ENCODE peak calls at places on chromosomes 16 and 17, in six cellular contexts. U, F, J, D, K and Q are unnamed samples.

GRCh38 chr16:9948933-9949332 is 233.3 kb downstream of the GRIN2A start:
- DNase-seq in U (no peak), D (no peak), F (no peak), J (no peak), K (no peak), Q (no peak)

GRCh38 chr16:85126731-85127662 is 14.7 kb upstream of the CIBAR2 start:
- DNase-seq in D (peak), K (peak), U (no peak), J (no peak), F (no peak), Q (no peak)

GRCh38 chr17:51647873-51648272 is 387.5 kb downstream of the UTP18 start:
- DNase-seq in K (no peak), U (no peak), F (peak), D (no peak), J (no peak), Q (no peak)

GRCh38 chr17:69607162-69607834 is 192.8 kb downstream of the MAP2K6 start:
- DNase-seq in U (peak), F (peak), J (peak), D (peak), K (peak), Q (no peak)

GRCh38 chr16:57685633-57686032 is 9.0 kb upstream of the DRC7 start:
- DNase-seq in F (no peak), D (no peak), K (no peak), U (no peak), J (no peak), Q (no peak)

GRCh38 chr17:61081959-61082358 is 317.7 kb upstream of the TBX2 start:
- DNase-seq in F (no peak), D (no peak), U (no peak), K (no peak), J (no peak), Q (no peak)

GRCh38 chr17:44002141-44002848 is 2.1 kb upstream of the NAGS start:
- DNase-seq in D (peak), K (no peak), J (no peak), F (no peak), U (no peak), Q (no peak)

GRCh38 chr17:14204084-14204483 is 32.6 kb downstream of the CDRT15 start:
- DNase-seq in D (no peak), U (no peak), J (no peak), K (no peak), F (no peak), Q (no peak)

GRCh38 chr16:11670171-11671131 is 2.2 kb downstream of the SNN start:
- DNase-seq in K (no peak), F (no peak), U (no peak), J (no peak), D (no peak), Q (no peak)

GRCh38 chr17:42403150-42403549 is 14.9 kb upstream of the STAT3 start:
- DNase-seq in K (peak), U (no peak), J (no peak), D (no peak), F (no peak), Q (no peak)

GRCh38 chr16:82031116-82032084 is 3.7 kb upstream of the HSD17B2 start:
- DNase-seq in K (peak), D (peak), U (no peak), J (no peak), F (no peak), Q (no peak)

GRCh38 chr16:24980077-24980793 is 34.9 kb downstream of the ARHGAP17 start:
- DNase-seq in J (no peak), K (no peak), U (no peak), D (no peak), F (no peak), Q (no peak)
- H3K27ac ChIP-seq in J (peak), K (no peak), U (peak), D (peak), F (no peak), Q (peak)

GRCh38 chr17:7580631-7581554 is 1.5 kb downstream of the CD68 start:
- DNase-seq in J (peak), K (no peak), U (no peak), D (no peak), F (no peak), Q (no peak)
- H3K4me3 ChIP-seq in J (peak), K (no peak), U (no peak), D (no peak), F (no peak), Q (no peak)

GRCh38 chr17:8855477-8856204 is 11.8 kb downstream of the PIK3R6 start:
- DNase-seq in U (no peak), J (no peak), D (no peak), F (no peak), K (no peak), Q (no peak)

GRCh38 chr17:8859804-8860430 is 7.6 kb downstream of the PIK3R6 start:
- DNase-seq in J (no peak), F (no peak), U (no peak), D (no peak), K (no peak), Q (no peak)

GRCh38 chr17:8859029-8859803 is 8.3 kb downstream of the PIK3R6 start:
- DNase-seq in D (peak), F (no peak), K (no peak), J (no peak), U (peak), Q (no peak)

GRCh38 chr17:8857919-8858318 is 9.6 kb downstream of the PIK3R6 start:
- DNase-seq in K (no peak), J (peak), F (peak), U (no peak), D (peak), Q (no peak)

DNA sequence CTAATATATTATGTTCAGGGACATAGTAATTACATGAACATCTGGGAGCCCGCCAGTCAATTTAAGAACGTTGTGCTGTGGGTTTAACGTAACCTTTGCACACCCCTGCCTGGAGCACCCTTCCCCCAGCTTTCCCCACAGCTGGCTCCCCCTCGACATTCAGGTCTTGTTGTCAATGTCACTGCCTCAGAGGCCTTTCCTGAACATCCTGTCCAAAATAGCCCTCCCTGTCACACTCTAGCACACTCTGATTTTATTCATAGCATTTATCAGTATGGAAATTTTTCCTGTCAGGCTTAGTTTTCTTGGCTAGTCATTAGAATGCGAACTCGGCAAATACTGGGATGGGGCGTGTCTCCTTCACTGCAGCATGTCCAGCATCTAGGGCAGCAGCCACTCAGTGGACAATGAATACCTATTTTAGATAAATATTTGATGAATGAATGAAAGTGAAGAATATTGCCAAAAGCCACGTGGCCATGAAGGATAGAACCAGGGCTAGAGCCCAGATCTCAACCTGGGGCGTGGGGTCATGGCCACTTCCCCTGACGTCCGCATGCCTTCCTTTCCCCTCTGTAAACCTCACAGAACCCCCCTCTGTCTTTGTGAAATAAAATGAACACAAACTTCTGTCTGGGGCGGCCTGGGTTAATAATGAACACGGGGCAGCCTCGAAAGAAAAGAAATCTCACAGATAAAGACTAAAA is 10.5 kb downstream of the PIK3R6 start:
- DNase-seq in F (no peak), J (no peak), U (no peak), D (no peak), K (no peak), Q (no peak)
- H3K27ac ChIP-seq in F (no peak), J (peak), U (no peak), D (no peak), K (no peak), Q (no peak)

GRCh38 chr17:27378482-27379200 is 77.6 kb upstream of the KSR1 start:
- DNase-seq in D (no peak), F (no peak), K (no peak), J (no peak), U (no peak), Q (no peak)

GRCh38 chr17:27379863-27380533 is 76.2 kb upstream of the KSR1 start:
- DNase-seq in D (peak), K (no peak), F (no peak), U (peak), J (peak), Q (no peak)

GRCh38 chr17:27381007-27381501 is 75.2 kb upstream of the KSR1 start:
- DNase-seq in U (peak), D (peak), K (peak), F (no peak), J (peak), Q (no peak)

GRCh38 chr17:27382025-27382424 is 74.2 kb upstream of the KSR1 start:
- DNase-seq in U (no peak), J (no peak), F (no peak), D (no peak), K (no peak), Q (no peak)

DNA sequence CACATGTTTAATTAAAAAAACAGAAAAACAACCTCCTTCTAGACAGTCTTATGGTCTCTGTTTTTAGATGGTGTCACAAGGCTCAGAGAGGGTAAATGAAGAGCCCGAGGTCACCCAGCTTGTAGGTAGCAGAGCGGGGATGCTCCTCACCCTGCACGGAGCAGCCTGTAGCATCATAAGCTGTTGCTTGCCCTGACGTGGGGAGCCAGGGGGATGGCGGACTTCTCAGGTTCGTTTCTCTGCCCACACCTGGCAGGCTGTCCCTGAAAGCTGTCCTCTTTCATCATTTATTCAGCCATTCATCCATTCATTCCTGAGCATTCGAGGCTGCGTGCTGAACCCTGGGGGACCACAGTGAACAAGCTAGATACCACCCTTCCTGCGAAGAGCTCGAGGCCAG is 75.7 kb upstream of the KSR1 start:
- DNase-seq in K (no peak), D (no peak), U (no peak), J (no peak), F (no peak), Q (no peak)
- H3K4me3 ChIP-seq in K (no peak), D (peak), U (no peak), J (peak), F (no peak), Q (peak)

DNA sequence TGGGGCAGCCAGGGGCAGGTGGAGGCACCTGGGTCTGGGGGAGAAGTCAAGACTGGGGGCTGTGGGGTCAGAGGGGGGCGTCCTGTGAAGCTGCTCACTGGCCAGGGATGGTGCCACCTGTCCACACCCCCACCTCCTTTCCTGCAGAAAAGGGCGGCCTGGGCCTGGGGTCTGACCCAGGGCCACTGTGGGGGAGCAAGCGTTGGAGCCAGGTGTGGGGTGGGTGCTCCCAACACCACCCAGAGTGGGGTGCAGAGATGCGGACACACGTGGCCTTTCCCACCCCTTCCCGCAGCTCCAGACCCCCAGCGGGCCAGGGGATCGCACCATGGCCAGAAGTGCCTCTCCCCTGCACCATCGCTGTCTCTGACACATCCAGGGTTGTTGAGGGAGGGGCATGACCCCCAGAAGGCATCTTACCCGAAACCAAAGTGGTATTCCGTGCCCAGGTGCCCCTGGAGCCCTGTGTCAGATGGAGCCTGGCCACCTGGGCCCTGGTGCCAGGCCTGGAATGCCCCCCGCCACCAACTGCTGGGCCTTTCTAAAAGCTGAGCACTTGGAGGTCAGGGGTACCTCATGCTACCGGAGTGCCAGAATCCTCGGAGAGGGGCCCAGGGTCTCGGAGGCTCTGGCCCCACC is 2.6 kb upstream of the SLC16A3 start:
- DNase-seq in J (no peak), F (no peak), D (no peak), K (no peak), U (no peak), Q (no peak)
- H3K27ac ChIP-seq in J (no peak), F (no peak), D (no peak), K (no peak), U (no peak), Q (no peak)

GRCh38 chr17:66518677-66519076 is 216.3 kb downstream of the PRKCA start:
- DNase-seq in J (no peak), F (no peak), D (no peak), K (no peak), U (no peak), Q (no peak)
- H3K4me3 ChIP-seq in J (no peak), F (no peak), D (no peak), K (no peak), U (no peak), Q (no peak)

DNA sequence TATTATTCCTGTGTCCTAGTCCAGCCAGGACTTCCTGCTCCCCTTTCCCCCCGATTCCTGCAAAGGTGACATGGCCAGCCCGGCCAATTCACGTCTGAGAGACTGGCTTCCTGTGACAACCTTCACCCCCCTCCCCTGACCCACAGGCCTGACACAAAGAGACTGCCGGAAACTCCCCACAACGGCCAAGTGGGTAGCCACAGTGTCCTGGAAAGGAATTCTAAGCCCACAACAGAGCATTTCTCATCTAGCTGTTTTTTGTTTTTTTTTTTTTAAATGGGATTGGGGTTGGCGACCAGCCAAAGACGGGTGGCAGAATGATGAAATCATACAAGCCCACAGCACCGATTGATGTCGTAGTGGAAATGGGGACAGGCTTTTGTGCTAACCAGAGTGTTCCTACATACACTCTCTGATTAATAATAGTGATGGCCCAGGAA is 2.8 kb upstream of the XAF1 start:
- DNase-seq in K (no peak), J (peak), F (no peak), D (peak), U (no peak), Q (no peak)
- H3K27ac ChIP-seq in K (no peak), J (peak), F (peak), D (peak), U (peak), Q (peak)

GRCh38 chr17:77460514-77461046 is 319.8 kb downstream of the SEC14L1 start:
- DNase-seq in K (no peak), U (no peak), F (no peak), D (no peak), J (peak), Q (no peak)
- H3K4me3 ChIP-seq in K (no peak), U (no peak), F (no peak), D (no peak), J (no peak), Q (no peak)

GRCh38 chr16:87896924-87897562 is 27.7 kb upstream of the SLC7A5 start:
- DNase-seq in K (no peak), F (no peak), D (no peak), J (no peak), U (no peak), Q (no peak)
- H3K27ac ChIP-seq in K (no peak), F (no peak), D (no peak), J (no peak), U (no peak), Q (no peak)